ENCODE peak calls at places on chromosomes 7 and 10, in nine cellular contexts. One of them, this sample, is unnamed.

GRCh38 chr10:86443936-86444335 is 77.3 kb upstream of the GRID1 start:
- DNase-seq in colonic mucosa: no peak
- DNase-seq in foreskin fibroblast: peak; percentile 11
- DNase-seq in tibial artery: no peak
- DNase-seq in BJ: no peak
- DNase-seq in GM12865: no peak
- DNase-seq in astrocyte: peak; percentile 77
- DNase-seq in lower leg skin: no peak
- DNase-seq in fibroblast of pulmonary artery: peak; percentile 51
- DNase-seq in this sample: no peak

GRCh38 chr10:96538683-96539082 is 25.0 kb upstream of the TLL2 start:
- DNase-seq in colonic mucosa: no peak
- DNase-seq in foreskin fibroblast: no peak
- DNase-seq in tibial artery: no peak
- DNase-seq in BJ: no peak
- DNase-seq in GM12865: no peak
- DNase-seq in astrocyte: no peak
- DNase-seq in lower leg skin: no peak
- DNase-seq in fibroblast of pulmonary artery: no peak
- DNase-seq in this sample: no peak

GRCh38 chr7:2754912-2755311 is 66.9 kb downstream of the AMZ1 start:
- DNase-seq in colonic mucosa: no peak
- DNase-seq in foreskin fibroblast: no peak
- DNase-seq in tibial artery: no peak
- DNase-seq in BJ: no peak
- DNase-seq in GM12865: no peak
- DNase-seq in astrocyte: no peak
- DNase-seq in lower leg skin: no peak
- DNase-seq in fibroblast of pulmonary artery: no peak
- DNase-seq in this sample: no peak

GRCh38 chr7:147300293-147300692 is 1183.7 kb downstream of the CNTNAP2 start:
- DNase-seq in colonic mucosa: no peak
- DNase-seq in foreskin fibroblast: no peak
- DNase-seq in tibial artery: no peak
- DNase-seq in BJ: no peak
- DNase-seq in GM12865: no peak
- DNase-seq in astrocyte: no peak
- DNase-seq in lower leg skin: no peak
- DNase-seq in fibroblast of pulmonary artery: no peak
- DNase-seq in this sample: no peak

GRCh38 chr7:92245487-92246362 is at the start of the genes ANKIB1 and KRIT1:
- DNase-seq in colonic mucosa: peak; percentile 90
- DNase-seq in foreskin fibroblast: peak; percentile 91
- DNase-seq in tibial artery: peak; percentile 83
- DNase-seq in BJ: peak; percentile 32
- DNase-seq in GM12865: peak; percentile 91
- DNase-seq in astrocyte: peak; percentile 60
- DNase-seq in lower leg skin: peak; percentile 98
- DNase-seq in fibroblast of pulmonary artery: peak; percentile 78
- DNase-seq in this sample: peak; percentile 84

GRCh38 chr10:75050520-75050919 is 60.9 kb upstream of the SAMD8 start:
- DNase-seq in colonic mucosa: no peak
- DNase-seq in foreskin fibroblast: no peak
- DNase-seq in tibial artery: no peak
- DNase-seq in BJ: no peak
- DNase-seq in GM12865: no peak
- DNase-seq in astrocyte: no peak
- DNase-seq in lower leg skin: peak; percentile 68
- DNase-seq in fibroblast of pulmonary artery: no peak
- DNase-seq in this sample: no peak

GRCh38 chr10:131249957-131250347 is 61.6 kb downstream of the TCERG1L start:
- DNase-seq in colonic mucosa: no peak
- DNase-seq in foreskin fibroblast: no peak
- DNase-seq in tibial artery: no peak
- DNase-seq in BJ: no peak
- DNase-seq in GM12865: no peak
- DNase-seq in astrocyte: no peak
- DNase-seq in lower leg skin: no peak
- DNase-seq in fibroblast of pulmonary artery: no peak
- DNase-seq in this sample: no peak

GRCh38 chr7:130150587-130150986 is 54.6 kb downstream of the TMEM209 start:
- DNase-seq in colonic mucosa: no peak
- DNase-seq in foreskin fibroblast: no peak
- DNase-seq in tibial artery: no peak
- DNase-seq in BJ: no peak
- DNase-seq in GM12865: peak; percentile 45
- DNase-seq in astrocyte: no peak
- DNase-seq in lower leg skin: peak; percentile 69
- DNase-seq in fibroblast of pulmonary artery: no peak
- DNase-seq in this sample: no peak

GRCh38 chr7:30679664-30680063 is 2.6 kb downstream of the CRHR2 start:
- DNase-seq in colonic mucosa: no peak
- DNase-seq in foreskin fibroblast: no peak
- DNase-seq in tibial artery: no peak
- DNase-seq in BJ: no peak
- DNase-seq in GM12865: no peak
- DNase-seq in astrocyte: no peak
- DNase-seq in lower leg skin: no peak
- DNase-seq in fibroblast of pulmonary artery: no peak
- DNase-seq in this sample: no peak

GRCh38 chr7:30683839-30684238 is 1.6 kb upstream of the CRHR2 start:
- DNase-seq in colonic mucosa: no peak
- DNase-seq in foreskin fibroblast: no peak
- DNase-seq in tibial artery: no peak
- DNase-seq in BJ: no peak
- DNase-seq in GM12865: no peak
- DNase-seq in astrocyte: no peak
- DNase-seq in lower leg skin: no peak
- DNase-seq in fibroblast of pulmonary artery: no peak
- DNase-seq in this sample: peak; percentile 30

GRCh38 chr7:30683306-30683705 is 1.1 kb upstream of the CRHR2 start:
- DNase-seq in colonic mucosa: no peak
- DNase-seq in foreskin fibroblast: no peak
- DNase-seq in tibial artery: no peak
- DNase-seq in BJ: no peak
- DNase-seq in GM12865: no peak
- DNase-seq in astrocyte: no peak
- DNase-seq in lower leg skin: no peak
- DNase-seq in fibroblast of pulmonary artery: no peak
- DNase-seq in this sample: no peak

GRCh38 chr7:30682131-30683083 is at the start of gene CRHR2:
- DNase-seq in colonic mucosa: no peak
- DNase-seq in foreskin fibroblast: no peak
- DNase-seq in tibial artery: no peak
- DNase-seq in BJ: no peak
- DNase-seq in GM12865: no peak
- DNase-seq in astrocyte: no peak
- DNase-seq in lower leg skin: no peak
- DNase-seq in fibroblast of pulmonary artery: no peak
- DNase-seq in this sample: no peak

DNA sequence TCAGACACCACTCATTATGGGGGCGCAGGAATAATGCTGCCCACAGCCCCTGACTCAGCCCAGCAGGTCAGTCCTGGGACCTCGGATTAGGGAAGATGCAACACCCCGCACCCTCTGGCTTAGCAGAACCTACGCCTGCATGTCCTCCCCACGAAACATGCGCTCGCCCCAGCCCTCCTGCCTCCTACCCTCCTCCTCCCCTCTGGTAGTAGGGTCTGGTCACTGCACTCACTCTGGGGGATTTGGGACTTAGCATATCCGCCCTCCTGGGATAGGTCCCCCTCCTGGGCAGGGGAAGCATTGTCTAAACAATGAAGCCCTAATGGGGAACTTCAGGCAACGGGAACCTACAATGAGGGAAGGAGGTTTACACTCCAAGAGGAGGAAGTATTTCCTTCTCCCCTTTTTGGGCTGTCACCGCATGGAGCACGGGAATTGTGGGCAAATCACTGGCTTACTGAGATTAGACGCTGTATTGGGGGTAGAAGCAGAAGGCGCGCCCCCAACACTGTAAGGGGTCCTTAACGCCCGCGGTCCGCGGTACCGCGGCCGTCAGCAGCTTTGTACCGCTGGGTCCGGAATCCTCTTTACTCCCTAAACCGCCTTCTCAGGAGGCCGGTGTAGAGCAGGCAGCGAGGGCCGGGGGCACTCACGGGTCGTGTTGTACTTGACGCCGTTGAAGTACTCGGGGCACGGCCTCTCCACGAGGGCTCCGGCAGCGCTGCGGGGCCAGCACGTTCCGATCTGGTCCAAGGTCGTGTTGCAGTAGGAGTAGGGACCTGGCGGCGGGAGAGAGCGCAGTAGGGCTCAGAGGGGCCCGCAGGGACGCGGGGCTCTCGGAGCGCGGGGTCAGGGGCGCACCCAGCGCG is 760 bp downstream of the CRHR2 start:
- DNase-seq in colonic mucosa: no peak
- DNase-seq in foreskin fibroblast: no peak
- DNase-seq in tibial artery: no peak
- DNase-seq in BJ: no peak
- DNase-seq in GM12865: no peak
- DNase-seq in astrocyte: no peak
- DNase-seq in lower leg skin: no peak
- DNase-seq in fibroblast of pulmonary artery: no peak
- DNase-seq in this sample: no peak
- H3K4me3 ChIP-seq in colonic mucosa: peak overlapping the region; percentile 27
- H3K4me3 ChIP-seq in foreskin fibroblast: no peak overlapping the region
- H3K4me3 ChIP-seq in tibial artery: peak overlapping the region; percentile 51
- H3K4me3 ChIP-seq in BJ: no peak overlapping the region
- H3K4me3 ChIP-seq in GM12865: no peak overlapping the region
- H3K4me3 ChIP-seq in astrocyte: peak overlapping the region; percentile 10
- H3K4me3 ChIP-seq in lower leg skin: no peak overlapping the region
- H3K4me3 ChIP-seq in fibroblast of pulmonary artery: no peak overlapping the region
- H3K4me3 ChIP-seq in this sample: peak overlapping the region; percentile 58

DNA sequence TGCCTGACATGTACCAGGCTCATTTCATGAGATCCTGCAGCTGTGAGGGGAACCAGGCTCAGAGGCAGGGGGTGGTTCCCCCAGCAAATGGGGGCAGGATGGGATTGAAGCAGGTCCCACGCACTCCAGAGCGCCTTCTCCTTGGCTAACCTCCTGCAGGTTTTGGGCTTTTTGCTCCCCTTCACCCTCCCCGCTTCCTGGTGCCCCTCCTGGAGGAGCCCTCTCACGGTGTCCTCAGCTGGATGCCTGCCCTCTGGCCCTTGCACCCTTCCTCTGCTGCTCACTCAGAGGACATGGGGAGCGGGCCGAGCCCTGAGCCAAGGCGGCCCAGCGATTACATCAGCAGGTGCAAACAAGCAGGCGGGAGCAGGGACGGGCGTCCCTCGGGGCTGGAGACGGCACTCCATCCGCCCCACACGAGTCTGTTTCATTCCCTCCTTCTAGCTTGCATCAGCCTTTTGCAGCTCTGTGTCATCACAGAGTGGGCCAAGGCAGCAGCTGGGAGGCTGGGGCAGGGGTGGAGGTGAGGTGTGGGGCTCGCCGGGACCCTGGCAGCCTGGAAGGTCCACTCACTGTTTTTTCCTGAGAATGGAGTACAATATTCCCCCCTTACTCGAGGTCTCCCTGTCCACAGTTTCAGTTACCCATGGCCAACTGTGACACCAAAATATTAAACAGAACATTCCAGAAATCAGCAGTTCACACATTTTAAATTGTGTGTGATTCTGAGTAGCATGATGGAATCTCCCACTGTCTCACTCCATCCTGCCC is 52.7 kb upstream of the SLC29A3 start:
- DNase-seq in colonic mucosa: no peak
- DNase-seq in foreskin fibroblast: peak; percentile 91
- DNase-seq in tibial artery: no peak
- DNase-seq in BJ: no peak
- DNase-seq in GM12865: no peak
- DNase-seq in astrocyte: peak; percentile 65
- DNase-seq in lower leg skin: no peak
- DNase-seq in fibroblast of pulmonary artery: peak; percentile 89
- DNase-seq in this sample: peak; percentile 27
- H3K4me3 ChIP-seq in colonic mucosa: no peak overlapping the region
- H3K4me3 ChIP-seq in foreskin fibroblast: no peak overlapping the region
- H3K4me3 ChIP-seq in tibial artery: no peak overlapping the region
- H3K4me3 ChIP-seq in BJ: no peak overlapping the region
- H3K4me3 ChIP-seq in GM12865: no peak overlapping the region
- H3K4me3 ChIP-seq in astrocyte: no peak overlapping the region
- H3K4me3 ChIP-seq in lower leg skin: no peak overlapping the region
- H3K4me3 ChIP-seq in fibroblast of pulmonary artery: no peak overlapping the region
- H3K4me3 ChIP-seq in this sample: no peak overlapping the region

DNA sequence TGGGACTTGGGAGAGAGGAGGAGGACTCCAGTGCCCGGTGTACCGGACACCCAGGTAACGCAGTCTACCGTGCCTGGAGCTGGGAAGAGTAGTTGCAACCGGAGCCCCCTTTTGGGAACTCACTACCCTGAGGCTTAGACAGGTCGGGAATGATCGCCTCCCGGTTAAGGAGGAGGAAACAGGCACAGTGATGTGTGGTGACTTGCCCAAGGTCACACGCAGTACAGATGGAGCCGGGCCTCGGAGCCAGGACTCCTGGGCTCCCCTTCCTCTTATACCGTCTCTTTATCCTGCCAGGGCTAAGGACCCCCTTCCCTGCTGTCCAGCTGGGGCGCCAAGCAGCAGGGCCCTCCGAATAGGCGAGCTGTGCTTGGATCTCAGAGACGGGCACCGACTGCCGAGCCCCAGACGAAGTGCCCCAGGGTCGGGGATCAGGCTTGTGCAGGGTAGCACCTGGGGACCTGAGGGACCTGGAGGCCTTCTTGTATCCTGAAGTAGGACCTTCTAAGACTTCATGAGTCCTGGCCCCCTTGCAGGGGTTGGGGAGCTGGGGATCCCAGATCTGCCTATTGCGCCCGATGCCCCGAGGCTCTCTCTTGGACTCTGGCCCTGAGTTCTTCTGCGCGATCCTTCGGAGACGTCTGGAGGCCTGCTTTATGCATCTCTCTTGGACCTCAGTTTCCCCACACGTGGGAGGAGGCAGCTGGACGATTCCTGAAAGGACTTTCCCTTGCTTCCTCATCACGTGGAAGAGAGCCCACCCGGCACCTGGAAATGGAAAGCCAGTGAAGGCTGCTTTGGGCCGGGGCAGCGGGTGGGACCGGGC is 767 bp upstream of the CYP26A1 start:
- DNase-seq in colonic mucosa: no peak
- DNase-seq in foreskin fibroblast: peak; percentile 16
- DNase-seq in tibial artery: no peak
- DNase-seq in BJ: no peak
- DNase-seq in GM12865: no peak
- DNase-seq in astrocyte: no peak
- DNase-seq in lower leg skin: peak; percentile 80
- DNase-seq in fibroblast of pulmonary artery: no peak
- DNase-seq in this sample: no peak
- H3K4me3 ChIP-seq in colonic mucosa: peak overlapping the region; percentile 34
- H3K4me3 ChIP-seq in foreskin fibroblast: no peak overlapping the region
- H3K4me3 ChIP-seq in tibial artery: peak overlapping the region; percentile 55
- H3K4me3 ChIP-seq in BJ: peak overlapping the region; percentile 22
- H3K4me3 ChIP-seq in GM12865: no peak overlapping the region
- H3K4me3 ChIP-seq in astrocyte: no peak overlapping the region
- H3K4me3 ChIP-seq in lower leg skin: no peak overlapping the region
- H3K4me3 ChIP-seq in fibroblast of pulmonary artery: no peak overlapping the region
- H3K4me3 ChIP-seq in this sample: peak overlapping the region; percentile 49

GRCh38 chr7:121285066-121285667 is 43.6 kb upstream of the WNT16 start:
- DNase-seq in colonic mucosa: no peak
- DNase-seq in foreskin fibroblast: no peak
- DNase-seq in tibial artery: no peak
- DNase-seq in BJ: no peak
- DNase-seq in GM12865: no peak
- DNase-seq in astrocyte: no peak
- DNase-seq in lower leg skin: no peak
- DNase-seq in fibroblast of pulmonary artery: no peak
- DNase-seq in this sample: no peak

GRCh38 chr7:121294448-121294992 is 34.3 kb upstream of the WNT16 start:
- DNase-seq in colonic mucosa: no peak
- DNase-seq in foreskin fibroblast: no peak
- DNase-seq in tibial artery: no peak
- DNase-seq in BJ: no peak
- DNase-seq in GM12865: no peak
- DNase-seq in astrocyte: no peak
- DNase-seq in lower leg skin: no peak
- DNase-seq in fibroblast of pulmonary artery: no peak
- DNase-seq in this sample: no peak

GRCh38 chr7:121286186-121286585 is 42.6 kb upstream of the WNT16 start:
- DNase-seq in colonic mucosa: no peak
- DNase-seq in foreskin fibroblast: no peak
- DNase-seq in tibial artery: no peak
- DNase-seq in BJ: no peak
- DNase-seq in GM12865: no peak
- DNase-seq in astrocyte: no peak
- DNase-seq in lower leg skin: no peak
- DNase-seq in fibroblast of pulmonary artery: no peak
- DNase-seq in this sample: no peak

GRCh38 chr7:121286742-121287699 is 41.8 kb upstream of the WNT16 start:
- DNase-seq in colonic mucosa: no peak
- DNase-seq in foreskin fibroblast: peak; percentile 26
- DNase-seq in tibial artery: no peak
- DNase-seq in BJ: no peak
- DNase-seq in GM12865: no peak
- DNase-seq in astrocyte: peak; percentile 70
- DNase-seq in lower leg skin: no peak
- DNase-seq in fibroblast of pulmonary artery: no peak
- DNase-seq in this sample: no peak

DNA sequence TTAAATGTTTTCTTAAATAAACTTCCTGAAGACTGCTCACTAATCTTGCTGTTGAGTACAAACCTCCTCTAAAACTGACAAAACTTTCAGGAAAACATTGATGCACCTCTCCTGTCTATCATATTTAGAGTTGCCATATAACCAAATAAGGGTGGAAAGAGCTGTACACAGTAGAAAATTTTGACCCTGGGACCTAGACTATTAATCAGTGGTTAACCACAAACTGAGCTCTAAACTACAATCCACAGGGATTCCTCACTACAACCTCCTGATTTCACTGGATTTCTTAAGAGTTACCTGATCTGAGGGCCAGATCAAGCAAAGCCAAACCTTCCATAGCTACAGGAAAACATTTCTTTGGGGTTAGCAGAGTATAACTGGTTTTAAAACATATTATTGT is 39.9 kb upstream of the WNT16 start:
- DNase-seq in colonic mucosa: no peak
- DNase-seq in foreskin fibroblast: peak; percentile 60
- DNase-seq in tibial artery: no peak
- DNase-seq in BJ: no peak
- DNase-seq in GM12865: no peak
- DNase-seq in astrocyte: peak; percentile 92
- DNase-seq in lower leg skin: no peak
- DNase-seq in fibroblast of pulmonary artery: peak; percentile 67
- DNase-seq in this sample: no peak
- H3K4me3 ChIP-seq in colonic mucosa: no peak overlapping the region
- H3K4me3 ChIP-seq in foreskin fibroblast: no peak overlapping the region
- H3K4me3 ChIP-seq in tibial artery: no peak overlapping the region
- H3K4me3 ChIP-seq in BJ: no peak overlapping the region
- H3K4me3 ChIP-seq in GM12865: no peak overlapping the region
- H3K4me3 ChIP-seq in astrocyte: no peak overlapping the region
- H3K4me3 ChIP-seq in lower leg skin: no peak overlapping the region
- H3K4me3 ChIP-seq in fibroblast of pulmonary artery: no peak overlapping the region
- H3K4me3 ChIP-seq in this sample: no peak overlapping the region